ENCODE peak calls at places on chromosomes 3 and 15, in six cellular contexts. D, L, K, W, V and I are unnamed samples.

GRCh38 chr3:70120360-70120966 is 120.9 kb downstream of the SAMMSON start:
- ATAC-seq in D (peak; percentile 98), L (no peak), K (no peak), W (no peak), V (peak; percentile 85), I (peak; percentile 47)

GRCh38 chr3:46669191-46669999 is 24.1 kb downstream of the ALS2CL start:
- ATAC-seq in D (no peak), L (no peak), K (no peak), W (no peak), V (no peak), I (no peak)

GRCh38 chr3:52399593-52399992 is 45.3 kb downstream of the SEMA3G start:
- ATAC-seq in D (no peak), L (no peak), K (no peak), W (peak; percentile 8), V (peak; percentile 49), I (no peak)

GRCh38 chr3:110944782-110945181 is 126.8 kb upstream of the NECTIN3 start:
- ATAC-seq in D (peak; percentile 72), L (no peak), K (no peak), W (no peak), V (no peak), I (no peak)

GRCh38 chr15:80375968-80376891 is 28.0 kb upstream of the ARNT2 start:
- ATAC-seq in D (no peak), L (peak; percentile 93), K (no peak), W (no peak), V (no peak), I (no peak)

GRCh38 chr3:163622384-163622783 is 1455.9 kb downstream of the SI start:
- ATAC-seq in D (peak; percentile 65), L (no peak), K (no peak), W (no peak), V (no peak), I (no peak)

GRCh38 chr3:130341388-130341787 is 4.1 kb upstream of the COL6A5 start:
- ATAC-seq in D (no peak), L (no peak), K (no peak), W (no peak), V (no peak), I (peak; percentile 65)

GRCh38 chr15:27701014-27701413 is 398.1 kb downstream of the OCA2 start:
- ATAC-seq in D (no peak), L (no peak), K (no peak), W (no peak), V (no peak), I (no peak)

GRCh38 chr15:40310001-40310959 is 2.5 kb upstream of the PLCB2 start:
- ATAC-seq in D (peak; percentile 81), L (no peak), K (no peak), W (peak; percentile 81), V (peak; percentile 42), I (peak; percentile 32)

GRCh38 chr3:53065841-53066480 is 20.1 kb upstream of the SFMBT1 start:
- ATAC-seq in D (peak; percentile 33), L (no peak), K (no peak), W (no peak), V (no peak), I (no peak)

GRCh38 chr3:13461169-13462124 is 18.7 kb upstream of the HDAC11 start:
- ATAC-seq in D (peak; percentile 65), L (no peak), K (peak; percentile 96), W (no peak), V (peak; percentile 90), I (peak; percentile 88)

GRCh38 chr3:152472606-152472954 is 203.9 kb downstream of the MBNL1 start:
- ATAC-seq in D (no peak), L (peak; percentile 6), K (no peak), W (no peak), V (no peak), I (no peak)

GRCh38 chr3:157355276-157355675 is 81.4 kb upstream of the PTX3 start:
- ATAC-seq in D (no peak), L (no peak), K (no peak), W (no peak), V (no peak), I (no peak)

GRCh38 chr3:113985526-113985925 is 37.7 kb downstream of the ZDHHC23 start:
- ATAC-seq in D (no peak), L (no peak), K (no peak), W (no peak), V (peak; percentile 49), I (no peak)

GRCh38 chr15:37995461-37996347 is 61.3 kb downstream of the TMCO5A start:
- ATAC-seq in D (peak; percentile 76), L (peak; percentile 42), K (no peak), W (peak; percentile 80), V (peak; percentile 53), I (no peak)

GRCh38 chr15:66638377-66638776 is 63.7 kb upstream of the SMAD6 start:
- ATAC-seq in D (no peak), L (no peak), K (peak; percentile 96), W (no peak), V (no peak), I (peak; percentile 80)

GRCh38 chr3:151330374-151330773 is 1.0 kb upstream of the P2RY13 start:
- ATAC-seq in D (no peak), L (no peak), K (no peak), W (no peak), V (no peak), I (no peak)